ENCODE peak calls at places on chromosomes 16 and 17, in eight cellular contexts. L is M059J; T is activated T-helper 9 cell treated with anti-CD3 and anti-CD28 coated beads, Interleukin-2, amount 50 U/mL, for 16 hours; D is osteoblast; Q is EL; M is lung; Z is nephron progenitor cell; P is DMS53. O is an unnamed sample.

GRCh38 chr17:7587420-7587786 is 2.5 kb downstream of the SOX15 start:
- DNase-seq in T (no peak), L (peak), D (peak), M (no peak), Z (no peak), Q (peak), P (no peak), O (no peak)

GRCh38 chr17:77948690-77949114 is 9.8 kb upstream of the TNRC6C start:
- DNase-seq in P (peak), T (no peak), Q (peak), L (peak), D (peak), Z (peak), M (no peak), O (peak)

GRCh38 chr17:57035971-57036481 is 49.0 kb upstream of the AKAP1 start:
- DNase-seq in L (no peak), P (no peak), T (no peak), Q (no peak), D (no peak), Z (no peak), M (peak), O (no peak)

GRCh38 chr16:85238233-85238647 is 126.0 kb upstream of the CIBAR2 start:
- DNase-seq in M (peak), Q (peak), Z (peak), P (no peak), T (no peak), D (peak), L (no peak), O (peak)

GRCh38 chr17:7932949-7933348 is 943 bp downstream of the CNTROB start:
- DNase-seq in Z (peak), M (peak), P (peak), D (peak), T (no peak), Q (peak), L (peak), O (peak)

GRCh38 chr16:9827062-9827752 is 355.0 kb downstream of the GRIN2A start:
- DNase-seq in Z (no peak), L (peak), M (no peak), T (no peak), P (no peak), D (no peak), Q (no peak), O (no peak)

GRCh38 chr16:29107299-29107698 is 122.4 kb downstream of the LAT start:
- DNase-seq in Q (no peak), D (no peak), T (no peak), M (no peak), L (no peak), Z (no peak), P (peak), O (peak)

GRCh38 chr16:88004391-88004790 is 53.2 kb downstream of the BANP start:
- DNase-seq in M (no peak), L (no peak), Z (no peak), T (no peak), D (no peak), Q (no peak), P (no peak), O (no peak)

GRCh38 chr16:883781-884180 is 83.2 kb upstream of the GNG13 start:
- DNase-seq in Q (no peak), L (no peak), M (no peak), T (no peak), P (no peak), D (no peak), Z (no peak), O (no peak)

GRCh38 chr16:71504901-71505300 is 15.8 kb upstream of the ZNF19 start:
- DNase-seq in T (no peak), P (peak), Q (no peak), L (no peak), D (no peak), M (no peak), Z (no peak), O (no peak)

GRCh38 chr16:1096164-1097082 is at the start of gene C1QTNF8:
- DNase-seq in T (no peak), L (no peak), P (no peak), Z (no peak), D (no peak), M (no peak), Q (no peak), O (no peak)

GRCh38 chr16:22099256-22099975 is 7.1 kb downstream of the VWA3A start:
- DNase-seq in L (no peak), Q (no peak), Z (no peak), P (no peak), T (no peak), D (no peak), M (no peak), O (no peak)

GRCh38 chr17:81258292-81258691 is 19.2 kb downstream of the NDUFAF8 start:
- DNase-seq in L (no peak), P (no peak), T (no peak), D (no peak), M (no peak), Q (no peak), Z (peak), O (peak)

GRCh38 chr16:48381201-48381600 is 4.0 kb downstream of the SIAH1 start:
- DNase-seq in Z (no peak), P (no peak), Q (peak), M (no peak), D (peak), T (no peak), L (peak), O (no peak)

GRCh38 chr17:42103221-42103954 is 5.1 kb upstream of the ZNF385C start:
- DNase-seq in L (no peak), T (no peak), Q (no peak), P (peak), M (no peak), Z (no peak), D (no peak), O (no peak)

GRCh38 chr16:83273504-83274173 is 534.1 kb upstream of the HSBP1 start:
- DNase-seq in D (no peak), Z (no peak), P (no peak), T (no peak), Q (no peak), L (no peak), M (no peak), O (no peak)

GRCh38 chr16:23578096-23578830 is 17.9 kb downstream of the NDUFAB1 start:
- DNase-seq in Q (no peak), D (no peak), Z (no peak), L (no peak), M (no peak), P (peak), T (no peak), O (no peak)

GRCh38 chr17:9468532-9468931 is 107.1 kb downstream of the STX8 start:
- DNase-seq in Q (no peak), T (no peak), L (no peak), D (no peak), M (no peak), P (no peak), Z (no peak), O (no peak)

GRCh38 chr16:84131118-84131517 is 13.9 kb downstream of the HSDL1 start:
- DNase-seq in T (no peak), Q (no peak), L (no peak), P (no peak), D (no peak), Z (no peak), M (no peak), O (no peak)